ENCODE peak calls at places on chromosomes 11 and 22, in four cellular contexts. C, T, J and U are unnamed samples. For H3K4me1, the result is how much of the 10 kb centered on the place peaks cover.

GRCh38 chr11:67415501-67416304 is at the start of gene CARNS1:
- DNase-seq in J (no peak), T (no peak), C (no peak), U (no peak)

GRCh38 chr11:12404461-12404860 is 27.1 kb downstream of the PARVA start:
- DNase-seq in C (no peak), T (no peak), J (no peak), U (no peak)

GRCh38 chr22:32986773-32987050 is 71.5 kb downstream of the SYN3 start:
- DNase-seq in C (peak), T (no peak), J (no peak), U (no peak)

GRCh38 chr11:82547163-82547560 is 186.5 kb downstream of the FAM181B start:
- DNase-seq in C (no peak), T (no peak), J (no peak), U (no peak)

GRCh38 chr22:37639070-37639760 is at the start of gene SH3BP1:
- DNase-seq in T (no peak), J (no peak), C (peak), U (peak)

GRCh38 chr11:77596626-77597025 is 6.9 kb downstream of the AQP11 start:
- DNase-seq in J (no peak), C (peak), T (no peak), U (no peak)

GRCh38 chr11:64476866-64477265 is 114.2 kb upstream of the SLC22A12 start:
- DNase-seq in J (no peak), T (no peak), C (no peak), U (no peak)

GRCh38 chr11:66996609-66997273 is 21.6 kb downstream of the C11orf86 start:
- DNase-seq in T (no peak), C (peak), J (no peak), U (no peak)

GRCh38 chr11:2694995-2695939 is 4.5 kb downstream of the KCNQ1OT1 start:
- DNase-seq in T (no peak), C (no peak), J (no peak), U (no peak)

GRCh38 chr11:6402561-6402981 is 12.3 kb downstream of the SMPD1 start:
- DNase-seq in C (peak), J (peak), T (no peak), U (peak)

GRCh38 chr22:24205438-24206189 is 24.3 kb downstream of the SUSD2 start:
- DNase-seq in T (no peak), J (no peak), C (no peak), U (no peak)

GRCh38 chr11:72683782-72684200 is 9.6 kb upstream of the PDE2A start:
- DNase-seq in C (no peak), T (peak), J (no peak), U (peak)

GRCh38 chr22:37529652-37530345 is 10.6 kb upstream of the CARD10 start:
- DNase-seq in J (peak), T (no peak), C (no peak), U (no peak)

GRCh38 chr22:49871482-49871881 is 17.8 kb downstream of the ZBED4 start:
- DNase-seq in C (no peak), J (no peak), T (no peak), U (no peak)

GRCh38 chr22:33000342-33001280 is 57.6 kb downstream of the SYN3 start:
- DNase-seq in J (no peak), T (peak), C (peak), U (no peak)

GRCh38 chr22:39559456-39560105 is 11.0 kb upstream of the CACNA1I start:
- DNase-seq in C (no peak), J (no peak), T (no peak), U (no peak)

GRCh38 chr11:94790771-94791180 is 22.6 kb downstream of the AMOTL1 start:
- DNase-seq in T (no peak), C (peak), J (no peak), U (no peak)

GRCh38 chr11:94792453-94792852 is 24.3 kb downstream of the AMOTL1 start:
- DNase-seq in T (no peak), J (no peak), C (no peak), U (no peak)

GRCh38 chr11:94793002-94793401 is 24.8 kb downstream of the AMOTL1 start:
- DNase-seq in T (no peak), C (peak), J (no peak), U (no peak)

GRCh38 chr11:94793822-94794221 is 25.7 kb downstream of the AMOTL1 start:
- DNase-seq in C (peak), T (no peak), J (no peak), U (no peak)

DNA sequence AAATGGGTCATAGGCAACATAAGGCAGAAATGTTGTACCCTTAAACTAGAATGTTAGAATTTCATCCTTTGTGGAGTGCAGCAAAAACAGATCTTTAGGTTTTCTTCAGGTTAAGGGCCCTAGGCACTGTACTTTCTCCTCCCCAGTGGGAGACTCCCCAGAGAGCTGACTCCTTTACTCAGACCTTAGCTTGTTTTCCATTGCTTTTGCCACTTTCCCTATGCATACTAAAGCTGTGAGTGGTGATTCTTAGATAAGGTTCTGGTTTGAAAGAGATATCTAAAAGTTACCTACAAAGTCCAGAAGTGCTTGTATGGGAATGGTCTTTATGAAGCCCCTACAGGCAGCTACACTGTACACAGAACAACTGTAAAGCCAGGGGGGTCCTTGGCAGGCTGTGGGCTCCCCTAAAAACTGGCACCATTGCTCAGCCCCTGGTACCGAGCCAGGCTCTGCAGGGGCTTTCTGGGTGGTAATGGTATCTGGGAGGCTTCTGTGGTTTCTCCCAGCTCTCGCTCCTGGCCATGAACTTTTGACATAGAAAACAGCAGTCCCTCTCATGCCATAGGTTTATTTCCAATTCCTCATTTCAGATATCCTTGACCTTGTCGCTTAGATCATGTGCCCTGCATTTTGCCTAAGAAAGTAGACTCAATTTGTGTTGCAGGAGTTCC is 23.2 kb downstream of the AMOTL1 start:
- DNase-seq in C (peak), J (no peak), T (no peak), U (no peak)
- H3K4me1 ChIP-seq in C (under half), J (under half), T (under half), U (under half)

GRCh38 chr11:10322830-10323792 is 18.2 kb downstream of the ADM start:
- DNase-seq in C (peak), T (peak), J (no peak), U (no peak)

GRCh38 chr11:10324474-10324873 is 19.6 kb downstream of the ADM start:
- DNase-seq in T (no peak), C (no peak), J (no peak), U (no peak)

GRCh38 chr11:10320164-10320563 is 15.3 kb downstream of the ADM start:
- DNase-seq in J (no peak), C (no peak), T (no peak), U (no peak)

GRCh38 chr11:10323793-10324170 is 18.9 kb downstream of the ADM start:
- DNase-seq in T (no peak), J (no peak), C (peak), U (no peak)

GRCh38 chr11:10322401-10322800 is 17.5 kb downstream of the ADM start:
- DNase-seq in C (peak), J (no peak), T (no peak), U (no peak)
- H3K4me3 ChIP-seq in C (no peak), J (no peak), T (no peak), U (no peak)

GRCh38 chr11:45964911-45965389 is 42.5 kb downstream of the LARGE2 start:
- DNase-seq in T (peak), C (peak), J (peak), U (peak)
- H3K27ac ChIP-seq in T (no peak), C (no peak), J (no peak), U (no peak)

GRCh38 chr11:118092907-118093571 is 6.3 kb upstream of the SMIM35 start:
- DNase-seq in T (no peak), J (no peak), C (no peak), U (no peak)
- H3K4me1 ChIP-seq in T (under half), J (under half), C (under half), U (under half)